ENCODE peak calls at places on chromosomes 13 and 19, in eight cellular contexts. One of them, this sample, is unnamed.

GRCh38 chr19:24159707-24160106 is 72.7 kb downstream of the ZNF254 start:
- DNase-seq in NCI-H2107: no peak
- DNase-seq in cardiac septum: no peak
- DNase-seq in ecto neural progenitor cell: no peak
- DNase-seq in glutamatergic neuron: no peak
- DNase-seq in GM13976: no peak
- DNase-seq in lung microvascular endothelial cell: peak
- DNase-seq in tibial nerve: no peak
- DNase-seq in this sample: no peak

GRCh38 chr13:42821437-42821836 is 40.1 kb downstream of the FAM216B start:
- DNase-seq in glutamatergic neuron: no peak
- DNase-seq in cardiac septum: no peak
- DNase-seq in GM13976: no peak
- DNase-seq in lung microvascular endothelial cell: no peak
- DNase-seq in ecto neural progenitor cell: no peak
- DNase-seq in tibial nerve: no peak
- DNase-seq in NCI-H2107: no peak
- DNase-seq in this sample: no peak

GRCh38 chr13:25335856-25336255 is 34.4 kb downstream of the NUP58 start:
- DNase-seq in lung microvascular endothelial cell: no peak
- DNase-seq in GM13976: no peak
- DNase-seq in tibial nerve: no peak
- DNase-seq in ecto neural progenitor cell: no peak
- DNase-seq in glutamatergic neuron: no peak
- DNase-seq in cardiac septum: no peak
- DNase-seq in NCI-H2107: no peak
- DNase-seq in this sample: no peak

GRCh38 chr13:73722120-73722519 is 412.1 kb downstream of the KLF12 start:
- DNase-seq in GM13976: peak
- DNase-seq in ecto neural progenitor cell: no peak
- DNase-seq in tibial nerve: no peak
- DNase-seq in NCI-H2107: no peak
- DNase-seq in lung microvascular endothelial cell: peak
- DNase-seq in cardiac septum: no peak
- DNase-seq in glutamatergic neuron: no peak
- DNase-seq in this sample: no peak

GRCh38 chr13:24301911-24302310 is 7.5 kb upstream of the C1QTNF9 start:
- DNase-seq in GM13976: no peak
- DNase-seq in tibial nerve: no peak
- DNase-seq in glutamatergic neuron: no peak
- DNase-seq in lung microvascular endothelial cell: no peak
- DNase-seq in cardiac septum: no peak
- DNase-seq in ecto neural progenitor cell: no peak
- DNase-seq in NCI-H2107: no peak
- DNase-seq in this sample: no peak

GRCh38 chr19:39154626-39155100 is 29.1 kb downstream of the PAK4 start:
- DNase-seq in cardiac septum: no peak
- DNase-seq in tibial nerve: no peak
- DNase-seq in glutamatergic neuron: no peak
- DNase-seq in GM13976: no peak
- DNase-seq in ecto neural progenitor cell: peak
- DNase-seq in lung microvascular endothelial cell: peak
- DNase-seq in NCI-H2107: no peak
- DNase-seq in this sample: no peak

GRCh38 chr19:19643158-19644053 is at the start of gene GMIP:
- DNase-seq in GM13976: peak
- DNase-seq in ecto neural progenitor cell: peak
- DNase-seq in lung microvascular endothelial cell: peak
- DNase-seq in NCI-H2107: peak
- DNase-seq in tibial nerve: peak
- DNase-seq in cardiac septum: peak
- DNase-seq in glutamatergic neuron: peak
- DNase-seq in this sample: peak

GRCh38 chr13:30982911-30983310 is 50.5 kb downstream of the TEX26 start:
- DNase-seq in GM13976: no peak
- DNase-seq in tibial nerve: no peak
- DNase-seq in ecto neural progenitor cell: no peak
- DNase-seq in NCI-H2107: no peak
- DNase-seq in cardiac septum: no peak
- DNase-seq in lung microvascular endothelial cell: no peak
- DNase-seq in glutamatergic neuron: no peak
- DNase-seq in this sample: no peak

This sample was measured in left cardiac atrium.